ENCODE peak calls at places on chromosomes 16 and 17, in eight cellular contexts. W is CD8-positive, alpha-beta memory T cell; S is body of pancreas; B is suprapubic skin; Z is IMR-90; M is uterus; H is DND-41; Q is lower lobe of right lung. A is an unnamed sample.

GRCh38 chr17:67244621-67245072 is 349 bp downstream of the HELZ start:
- DNase-seq in W (no peak), S (no peak), B (no peak), Z (no peak), M (no peak), H (no peak), Q (peak), A (peak)

GRCh38 chr16:27838536-27839175 is 224.9 kb downstream of the GSG1L start:
- DNase-seq in W (no peak), S (no peak), B (no peak), Z (no peak), M (no peak), H (no peak), Q (no peak), A (no peak)

GRCh38 chr16:56336071-56336688 is 89.2 kb downstream of the AMFR start:
- DNase-seq in W (no peak), S (no peak), B (no peak), Z (no peak), M (no peak), H (no peak), Q (no peak), A (no peak)

GRCh38 chr17:16477255-16477654 is 14.7 kb downstream of the LRRC75A start:
- DNase-seq in W (no peak), S (peak), B (no peak), Z (peak), M (peak), H (no peak), Q (no peak), A (peak)

GRCh38 chr17:72336026-72336803 is 215.4 kb downstream of the SOX9 start:
- DNase-seq in W (no peak), S (no peak), B (no peak), Z (no peak), M (no peak), H (no peak), Q (no peak), A (no peak)

GRCh38 chr17:50534979-50535326 is 2.4 kb downstream of the EPN3 start:
- DNase-seq in W (no peak), S (no peak), B (no peak), Z (no peak), M (no peak), H (no peak), Q (no peak), A (no peak)

GRCh38 chr16:80663078-80663477 is 122.3 kb downstream of the DYNLRB2 start:
- DNase-seq in W (no peak), S (no peak), B (no peak), Z (no peak), M (no peak), H (no peak), Q (no peak), A (no peak)

GRCh38 chr17:28540231-28540630 is 12.2 kb downstream of the UNC119 start:
- DNase-seq in W (no peak), S (no peak), B (peak), Z (no peak), M (no peak), H (no peak), Q (no peak), A (no peak)

GRCh38 chr16:29736764-29737163 is 9.0 kb downstream of the C16orf54 start:
- DNase-seq in W (no peak), S (no peak), B (no peak), Z (no peak), M (no peak), H (no peak), Q (no peak), A (no peak)

GRCh38 chr16:82016268-82016667 is 5.0 kb upstream of the SDR42E1 start:
- DNase-seq in W (no peak), S (no peak), B (no peak), Z (peak), M (no peak), H (no peak), Q (no peak), A (no peak)

GRCh38 chr16:48479319-48479718 is 94.1 kb upstream of the SIAH1 start:
- DNase-seq in W (no peak), S (no peak), B (no peak), Z (no peak), M (no peak), H (no peak), Q (no peak), A (no peak)

GRCh38 chr16:58365623-58366022 is 26.6 kb upstream of the GINS3 start:
- DNase-seq in W (no peak), S (no peak), B (no peak), Z (no peak), M (no peak), H (no peak), Q (no peak), A (no peak)

GRCh38 chr16:49213594-49213993 is 68.0 kb downstream of the CBLN1 start:
- DNase-seq in W (no peak), S (no peak), B (no peak), Z (no peak), M (no peak), H (no peak), Q (no peak), A (no peak)

GRCh38 chr16:18953535-18953934 is 27.3 kb upstream of the SMG1 start:
- DNase-seq in W (no peak), S (no peak), B (no peak), Z (no peak), M (no peak), H (no peak), Q (no peak), A (no peak)

GRCh38 chr17:74008196-74008595 is 195.3 kb upstream of the RPL38 start:
- DNase-seq in W (no peak), S (no peak), B (no peak), Z (no peak), M (no peak), H (peak), Q (no peak), A (no peak)

GRCh38 chr16:54173489-54173888 is 113.1 kb downstream of the IRX3 start:
- DNase-seq in W (no peak), S (no peak), B (no peak), Z (no peak), M (no peak), H (no peak), Q (no peak), A (no peak)

GRCh38 chr16:25014500-25015147 is 545 bp downstream of the ARHGAP17 start:
- DNase-seq in W (peak), S (peak), B (peak), Z (peak), M (peak), H (peak), Q (peak), A (peak)

GRCh38 chr16:25013751-25014499 is 1.2 kb downstream of the ARHGAP17 start:
- DNase-seq in W (no peak), S (no peak), B (no peak), Z (no peak), M (no peak), H (no peak), Q (no peak), A (no peak)

GRCh38 chr16:25020112-25020591 is 5.0 kb upstream of the ARHGAP17 start:
- DNase-seq in W (no peak), S (no peak), B (no peak), Z (no peak), M (no peak), H (no peak), Q (no peak), A (no peak)

GRCh38 chr16:25023541-25023940 is 8.4 kb upstream of the ARHGAP17 start:
- DNase-seq in W (no peak), S (no peak), B (no peak), Z (no peak), M (no peak), H (no peak), Q (no peak), A (no peak)

DNA sequence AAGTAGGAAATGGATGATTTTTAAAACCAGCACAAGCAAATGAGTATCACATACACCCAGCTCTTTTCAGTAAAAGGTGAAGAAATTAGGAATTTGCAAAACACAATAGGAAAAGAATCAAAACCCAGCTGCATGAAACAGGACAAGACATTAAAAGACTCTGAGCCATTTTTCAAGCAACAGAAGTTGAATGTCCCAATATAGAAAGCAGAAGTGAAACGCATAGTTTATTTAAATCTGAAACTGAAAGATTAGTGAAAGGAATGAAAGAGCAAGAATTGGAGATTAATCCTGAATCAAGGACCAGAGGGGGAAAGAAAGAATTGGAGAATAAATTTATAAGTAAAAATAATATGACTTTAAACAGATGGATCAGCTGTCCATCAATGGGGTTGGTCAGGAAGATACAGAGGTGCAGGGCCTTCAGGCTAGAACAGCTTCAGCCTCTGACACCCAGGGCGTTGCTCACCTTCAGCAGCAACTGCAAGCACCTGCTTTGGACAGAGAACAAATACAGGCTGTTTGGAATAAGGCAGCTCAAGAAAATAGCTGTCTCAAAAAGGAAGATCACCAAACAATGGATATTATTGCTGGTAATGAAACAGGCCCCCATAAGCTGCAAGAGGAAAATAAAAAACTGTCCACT is 3.9 kb upstream of the ARHGAP17 start:
- DNase-seq in W (no peak), S (no peak), B (no peak), Z (no peak), M (no peak), H (no peak), Q (no peak), A (no peak)
- H3K4me3 ChIP-seq in W (peak), S (no peak), B (no peak), Z (no peak), M (no peak), H (no peak), Q (no peak), A (no peak)

GRCh38 chr17:14580494-14580893 is 279.6 kb downstream of the HS3ST3B1 start:
- DNase-seq in W (no peak), S (no peak), B (no peak), Z (peak), M (no peak), H (no peak), Q (no peak), A (no peak)

GRCh38 chr17:14575349-14575966 is 274.6 kb downstream of the HS3ST3B1 start:
- DNase-seq in W (no peak), S (no peak), B (no peak), Z (peak), M (no peak), H (no peak), Q (no peak), A (no peak)

GRCh38 chr17:14579716-14580115 is 278.8 kb downstream of the HS3ST3B1 start:
- DNase-seq in W (no peak), S (no peak), B (no peak), Z (no peak), M (no peak), H (no peak), Q (no peak), A (no peak)

GRCh38 chr17:14582996-14583395 is 282.1 kb downstream of the HS3ST3B1 start:
- DNase-seq in W (no peak), S (no peak), B (no peak), Z (no peak), M (no peak), H (no peak), Q (no peak), A (no peak)

DNA sequence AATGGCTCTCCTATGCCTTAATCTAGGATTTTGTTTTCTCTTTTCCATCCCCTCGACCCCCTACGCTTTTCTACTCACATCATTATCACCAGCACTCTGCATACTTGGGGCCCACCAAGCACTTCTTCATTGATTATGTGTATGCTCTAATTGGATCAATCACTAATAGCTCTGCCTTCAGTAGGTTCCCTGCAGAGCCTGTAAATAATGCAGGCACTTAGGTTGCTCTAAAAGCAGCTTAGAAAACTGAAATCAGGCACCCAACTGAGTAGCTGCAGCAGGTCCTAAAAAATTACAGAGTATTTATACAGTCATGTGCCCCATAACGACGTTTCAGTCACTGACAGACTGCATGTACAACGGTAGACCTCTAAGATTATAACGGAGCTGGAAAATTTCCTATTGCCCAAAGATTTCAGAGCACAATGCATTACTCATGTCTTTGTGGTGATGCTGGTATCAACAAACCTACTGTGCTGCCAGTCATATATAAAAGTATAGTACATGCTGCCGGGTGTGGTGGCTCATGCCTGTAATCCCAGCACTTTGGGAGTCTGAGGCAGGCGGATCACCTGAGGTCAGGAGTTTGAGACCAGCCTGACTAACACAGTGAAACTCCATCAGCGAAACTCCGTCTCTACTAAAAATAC is 280.4 kb downstream of the HS3ST3B1 start:
- DNase-seq in W (no peak), S (no peak), B (no peak), Z (no peak), M (no peak), H (no peak), Q (no peak), A (no peak)
- H3K4me3 ChIP-seq in W (no peak), S (no peak), B (no peak), Z (no peak), M (no peak), H (no peak), Q (no peak), A (no peak)

GRCh38 chr16:75198135-75198600 is 8.8 kb downstream of the CTRB2 start:
- DNase-seq in W (no peak), S (peak), B (peak), Z (peak), M (no peak), H (no peak), Q (peak), A (no peak)
- H3K4me3 ChIP-seq in W (no peak), S (no peak), B (no peak), Z (no peak), M (no peak), H (no peak), Q (no peak), A (no peak)

GRCh38 chr17:1123397-1124237 is 56.2 kb downstream of the ABR start:
- DNase-seq in W (no peak), S (peak), B (no peak), Z (no peak), M (no peak), H (no peak), Q (no peak), A (peak)
- H3K4me3 ChIP-seq in W (no peak), S (no peak), B (no peak), Z (no peak), M (no peak), H (no peak), Q (peak), A (no peak)

GRCh38 chr17:79732804-79733691 is 2.3 kb downstream of the ENPP7 start:
- DNase-seq in W (no peak), S (no peak), B (no peak), Z (no peak), M (no peak), H (peak), Q (no peak), A (no peak)
- H3K4me3 ChIP-seq in W (no peak), S (no peak), B (no peak), Z (no peak), M (no peak), H (no peak), Q (peak), A (no peak)

DNA sequence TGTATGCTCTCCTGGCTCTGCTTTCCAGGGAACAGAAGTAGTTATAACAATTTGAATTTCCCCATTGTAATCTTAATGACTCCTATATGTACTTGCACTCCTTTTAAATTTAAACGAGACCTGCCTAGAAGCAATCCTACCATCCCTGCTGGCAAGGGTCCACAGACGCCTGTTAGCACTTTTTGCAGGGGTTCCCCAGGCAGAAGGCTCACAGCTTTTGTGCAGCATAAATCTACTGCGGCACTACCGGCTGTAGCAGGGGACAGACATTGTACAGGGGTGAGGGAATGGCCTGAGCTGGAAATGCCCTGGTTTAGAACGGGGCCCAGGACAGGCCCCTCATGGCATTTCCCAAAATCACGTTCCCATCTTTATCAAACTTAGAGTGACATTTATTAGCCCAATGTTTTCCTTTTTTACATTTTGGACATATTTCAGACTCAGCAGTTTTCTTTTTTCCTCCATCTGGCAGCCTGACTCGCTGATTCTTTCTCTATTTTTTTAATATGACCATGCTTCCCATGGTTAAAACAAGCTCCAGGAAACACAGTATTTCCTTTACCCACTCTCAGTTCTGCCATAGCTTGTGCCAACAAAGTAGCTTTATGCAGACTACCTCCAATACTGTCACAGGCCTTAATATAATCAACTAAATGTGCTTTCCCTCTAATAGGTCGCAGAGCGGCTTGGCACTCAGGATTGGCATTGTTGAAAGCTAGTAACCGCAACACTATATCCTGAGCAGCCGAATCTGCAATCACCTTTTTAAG is 35.4 kb upstream of the USP22 start:
- DNase-seq in W (no peak), S (no peak), B (no peak), Z (no peak), M (peak), H (no peak), Q (no peak), A (no peak)
- H3K4me3 ChIP-seq in W (no peak), S (no peak), B (no peak), Z (no peak), M (no peak), H (no peak), Q (no peak), A (no peak)

GRCh38 chr17:48054238-48055185 is 6.4 kb downstream of the NFE2L1 start:
- DNase-seq in W (no peak), S (peak), B (no peak), Z (peak), M (peak), H (no peak), Q (peak), A (peak)

GRCh38 chr17:48055531-48056245 is 7.5 kb downstream of the NFE2L1 start:
- DNase-seq in W (no peak), S (no peak), B (no peak), Z (peak), M (no peak), H (peak), Q (no peak), A (no peak)

GRCh38 chr17:48057626-48058025 is 9.5 kb downstream of the NFE2L1 start:
- DNase-seq in W (no peak), S (no peak), B (no peak), Z (no peak), M (no peak), H (no peak), Q (no peak), A (no peak)

GRCh38 chr17:48056879-48057278 is 8.7 kb downstream of the NFE2L1 start:
- DNase-seq in W (no peak), S (no peak), B (no peak), Z (no peak), M (no peak), H (no peak), Q (no peak), A (no peak)

GRCh38 chr17:48056246-48056745 is 8.1 kb downstream of the NFE2L1 start:
- DNase-seq in W (no peak), S (no peak), B (no peak), Z (no peak), M (no peak), H (no peak), Q (no peak), A (no peak)
- H3K4me3 ChIP-seq in W (no peak), S (no peak), B (no peak), Z (no peak), M (no peak), H (no peak), Q (no peak), A (no peak)

DNA sequence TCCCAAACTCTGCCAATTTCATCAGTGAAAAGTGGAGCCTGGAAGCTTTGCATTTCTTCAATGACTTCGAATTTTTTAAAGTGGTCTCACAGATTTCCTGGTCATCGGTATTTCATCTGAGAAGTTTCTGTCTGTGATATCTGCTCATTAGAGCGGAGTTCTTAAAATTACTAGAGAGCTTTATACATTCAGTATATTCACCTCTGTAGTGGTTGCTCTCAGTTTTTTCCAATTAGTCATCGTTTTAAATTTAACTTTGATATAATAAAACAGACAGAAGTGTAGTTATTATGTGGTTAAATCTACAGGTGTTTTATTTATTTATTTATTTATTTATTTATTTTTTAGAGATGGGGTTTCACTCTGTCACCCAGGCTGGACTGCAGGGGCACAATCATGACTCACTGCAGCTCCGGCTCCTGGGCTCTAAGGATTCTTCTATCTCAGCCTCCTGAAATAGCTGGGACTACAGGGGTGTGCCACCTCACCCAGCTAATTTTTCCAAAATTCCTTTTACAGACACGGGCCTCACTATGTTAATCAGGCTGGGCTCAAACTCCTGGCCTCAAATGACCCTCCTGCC is 16.0 kb downstream of the ARHGAP17 start:
- DNase-seq in W (no peak), S (no peak), B (no peak), Z (no peak), M (no peak), H (no peak), Q (no peak), A (no peak)
- H3K4me3 ChIP-seq in W (no peak), S (no peak), B (no peak), Z (no peak), M (no peak), H (no peak), Q (no peak), A (no peak)

GRCh38 chr16:88541109-88541508 is 29.1 kb upstream of the ZC3H18 start:
- DNase-seq in W (no peak), S (peak), B (no peak), Z (no peak), M (no peak), H (no peak), Q (no peak), A (no peak)
- H3K4me3 ChIP-seq in W (no peak), S (no peak), B (no peak), Z (no peak), M (no peak), H (no peak), Q (no peak), A (no peak)